ENCODE peak calls at places on chromosomes 2 and 18, in four cellular contexts. K is mesenchymal stem cell, D is neuronal stem cell, C is IMR-90. L is an unnamed sample.

GRCh38 chr2:219500135-219500534 is 1.4 kb downstream of the GMPPA start:
- DNase-seq in K (peak), D (no peak), C (peak), L (no peak)

GRCh38 chr18:43587538-43588153 is 310.4 kb upstream of the SYT4 start:
- DNase-seq in K (peak), D (peak), C (peak), L (no peak)

GRCh38 chr2:160210599-160211138 is 10.6 kb upstream of the ITGB6 start:
- DNase-seq in K (no peak), D (peak), C (peak), L (peak)

GRCh38 chr2:3422161-3422767 is 42.8 kb downstream of the TRAPPC12 start:
- DNase-seq in K (no peak), D (no peak), C (no peak), L (no peak)

GRCh38 chr2:74816540-74817331 is 17.2 kb upstream of the HK2 start:
- DNase-seq in K (no peak), D (no peak), C (no peak), L (no peak)

GRCh38 chr18:79508565-79509535 is 113.1 kb downstream of the NFATC1 start:
- DNase-seq in K (no peak), D (no peak), C (no peak), L (no peak)

GRCh38 chr2:8148260-8148880 is 533.5 kb upstream of the ID2 start:
- DNase-seq in K (peak), D (no peak), C (peak), L (no peak)

GRCh38 chr2:75079575-75079974 is 119.7 kb downstream of the TACR1 start:
- DNase-seq in K (no peak), D (no peak), C (peak), L (no peak)

GRCh38 chr2:206274434-206275273 is at the start of gene ZDBF2:
- DNase-seq in K (peak), D (peak), C (peak), L (peak)

GRCh38 chr2:78077637-78078036 is 555.5 kb upstream of the LRRTM4 start:
- DNase-seq in K (no peak), D (no peak), C (no peak), L (no peak)

GRCh38 chr2:28300921-28301341 is 91.7 kb upstream of the FOSL2 start:
- DNase-seq in K (peak), D (no peak), C (peak), L (no peak)

GRCh38 chr2:203683932-203684556 is 22.4 kb upstream of the CD28 start:
- DNase-seq in K (peak), D (no peak), C (peak), L (no peak)

GRCh38 chr2:9311488-9311887 is 104.9 kb downstream of the ASAP2 start:
- DNase-seq in K (peak), D (no peak), C (peak), L (no peak)

GRCh38 chr2:217610411-217610814 is 392.4 kb downstream of the TNS1 start:
- DNase-seq in K (no peak), D (no peak), C (no peak), L (no peak)

GRCh38 chr2:45567974-45568789 is 42.9 kb downstream of the SRBD1 start:
- DNase-seq in K (peak), D (no peak), C (peak), L (no peak)

GRCh38 chr2:79630060-79630459 is 117.2 kb downstream of the CTNNA2 start:
- DNase-seq in K (no peak), D (no peak), C (no peak), L (peak)

GRCh38 chr2:226760412-226761194 is 39.0 kb downstream of the IRS1 start:
- DNase-seq in K (peak), D (no peak), C (peak), L (no peak)

GRCh38 chr2:86284401-86284841 is 53.0 kb downstream of the REEP1 start:
- DNase-seq in K (no peak), D (no peak), C (no peak), L (no peak)
- H2AK5ac ChIP-seq in K (no peak), D (peak), C (no peak), L (no peak)

GRCh38 chr2:25220198-25220712 is 51.9 kb upstream of the POMC start:
- DNase-seq in K (no peak), D (no peak), C (no peak), L (no peak)

GRCh38 chr2:25226827-25227226 is 58.4 kb upstream of the POMC start:
- DNase-seq in K (no peak), D (no peak), C (no peak), L (no peak)

GRCh38 chr2:25218134-25218533 is 49.8 kb upstream of the POMC start:
- DNase-seq in K (no peak), D (no peak), C (no peak), L (no peak)

GRCh38 chr2:25219621-25220020 is 51.2 kb upstream of the POMC start:
- DNase-seq in K (no peak), D (no peak), C (no peak), L (no peak)

GRCh38 chr2:25222475-25223121 is 54.2 kb upstream of the POMC start:
- DNase-seq in K (no peak), D (no peak), C (no peak), L (no peak)
- H2BK15ac ChIP-seq in K (no peak), D (no peak), C (no peak), L (no peak)

DNA sequence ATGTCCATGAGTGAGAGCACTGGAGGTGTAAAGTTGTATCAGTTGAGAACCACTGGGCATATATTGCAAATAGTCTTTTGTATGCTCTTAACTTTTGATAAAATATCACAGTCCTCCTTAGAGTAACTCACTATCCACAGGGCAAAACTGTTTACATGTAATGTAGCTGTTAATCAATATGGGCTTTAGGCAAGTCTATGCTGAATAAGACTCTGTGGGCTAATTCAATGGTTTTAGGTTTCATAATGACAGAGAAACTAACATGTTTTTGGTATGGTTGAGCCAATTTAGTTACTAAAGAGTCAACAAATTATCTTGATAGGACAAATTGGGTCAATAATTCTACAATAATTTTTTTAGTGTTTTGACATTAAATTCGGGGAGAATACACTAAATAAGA is 1134.9 kb upstream of the FAM98A start:
- DNase-seq in K (no peak), D (no peak), C (no peak), L (no peak)
- H2BK5ac ChIP-seq in K (no peak), D (no peak), C (no peak), L (no peak)

DNA sequence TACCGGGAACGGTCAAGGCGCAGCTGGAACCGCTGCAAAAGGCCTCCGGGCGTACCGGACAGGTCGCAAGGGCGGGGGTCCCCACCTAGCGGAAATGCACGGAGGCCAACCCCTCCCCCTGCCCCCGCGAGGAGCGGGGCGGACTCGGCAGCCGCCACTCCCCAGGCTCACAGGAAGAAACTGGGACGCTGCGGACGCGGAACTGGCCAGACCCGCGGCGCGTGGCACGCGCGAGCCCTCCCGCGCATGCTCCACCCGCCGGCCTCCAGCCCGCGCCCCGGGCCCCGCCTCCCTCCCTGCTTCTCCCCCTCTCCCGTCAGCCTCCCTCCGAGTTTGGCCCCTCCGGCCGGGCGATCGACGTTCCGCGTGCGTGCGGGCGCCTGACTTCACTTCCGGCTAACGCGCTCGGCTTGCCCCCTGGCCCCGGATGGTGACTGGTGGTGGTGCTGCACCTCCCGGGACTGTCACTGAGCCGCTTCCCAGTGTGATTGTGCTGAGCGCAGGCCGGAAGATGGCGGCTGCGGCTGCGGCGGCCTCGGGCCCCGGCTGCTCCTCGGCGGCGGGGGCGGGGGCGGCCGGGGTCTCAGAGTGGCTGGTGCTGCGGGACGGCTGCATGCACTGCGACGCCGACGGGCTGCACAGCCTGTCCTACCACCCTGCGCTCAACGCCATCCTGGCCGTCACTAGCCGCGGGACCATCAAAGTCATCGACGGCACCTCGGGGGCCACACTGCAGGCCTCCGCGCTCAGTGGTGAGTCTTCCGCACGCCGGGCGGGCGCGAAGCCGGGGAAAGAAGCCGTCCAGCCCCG is at the start of gene BIRC6:
- DNase-seq in K (peak), D (peak), C (peak), L (peak)
- H2AK5ac ChIP-seq in K (peak), D (peak), C (peak), L (no peak)

GRCh38 chr2:47518497-47519146 is 115.7 kb downstream of the MSH2 start:
- DNase-seq in K (no peak), D (no peak), C (no peak), L (no peak)
- H2BK15ac ChIP-seq in K (no peak), D (no peak), C (no peak), L (no peak)

L was measured in H9.